ENCODE peak calls at places on chromosome 14, in six cellular contexts. W, G, U, M, C and A are unnamed samples.

GRCh38 chr14:61866932-61867920 is 105.0 kb downstream of the SNAPC1 start:
- DNase-seq in W (no peak), G (no peak), U (no peak), M (peak), C (peak), A (peak)

GRCh38 chr14:104524726-104525125 is 54.8 kb upstream of the C14orf180 start:
- DNase-seq in W (no peak), G (no peak), U (no peak), M (no peak), C (no peak), A (no peak)

GRCh38 chr14:70909788-70910614 is 2.7 kb downstream of the PCNX1 start:
- DNase-seq in W (no peak), G (no peak), U (no peak), M (peak), C (no peak), A (peak)

GRCh38 chr14:87171161-87171560 is 821.8 kb downstream of the GALC start:
- DNase-seq in W (no peak), G (no peak), U (no peak), M (no peak), C (no peak), A (no peak)

GRCh38 chr14:79661762-79662161 is 549.5 kb downstream of the DIO2 start:
- DNase-seq in W (no peak), G (no peak), U (no peak), M (no peak), C (no peak), A (no peak)

GRCh38 chr14:29144598-29144997 is 378.0 kb downstream of the FOXG1 start:
- DNase-seq in W (no peak), G (no peak), U (no peak), M (no peak), C (no peak), A (no peak)

GRCh38 chr14:75514673-75515630 is 7.3 kb upstream of the BATF start:
- DNase-seq in W (no peak), G (no peak), U (no peak), M (peak), C (peak), A (peak)

GRCh38 chr14:76106188-76106587 is 45.5 kb upstream of the GPATCH2L start:
- DNase-seq in W (no peak), G (no peak), U (no peak), M (no peak), C (no peak), A (no peak)

GRCh38 chr14:105283899-105284298 is 16.9 kb downstream of the BRF1 start:
- DNase-seq in W (no peak), G (no peak), U (no peak), M (no peak), C (no peak), A (no peak)

GRCh38 chr14:23695220-23695999 is 59.2 kb downstream of the DHRS2 start:
- DNase-seq in W (no peak), G (peak), U (peak), M (no peak), C (no peak), A (no peak)

GRCh38 chr14:33175951-33176350 is 237.3 kb downstream of the NPAS3 start:
- DNase-seq in W (no peak), G (no peak), U (no peak), M (no peak), C (no peak), A (no peak)

GRCh38 chr14:101501341-101501740 is 60.0 kb upstream of the DIO3 start:
- DNase-seq in W (no peak), G (peak), U (peak), M (no peak), C (no peak), A (no peak)

GRCh38 chr14:69002069-69002468 is 23.0 kb upstream of the ACTN1 start:
- DNase-seq in W (no peak), G (no peak), U (peak), M (no peak), C (no peak), A (peak)

GRCh38 chr14:69232388-69232787 is 27.6 kb upstream of the GALNT16 start:
- DNase-seq in W (no peak), G (no peak), U (no peak), M (no peak), C (no peak), A (no peak)

GRCh38 chr14:49461529-49462401 is 124.4 kb downstream of the RPS29 start:
- DNase-seq in W (no peak), G (peak), U (peak), M (peak), C (peak), A (peak)

GRCh38 chr14:22478670-22479069 is 110.4 kb downstream of the DAD1 start:
- DNase-seq in W (no peak), G (no peak), U (no peak), M (no peak), C (no peak), A (no peak)

GRCh38 chr14:77270361-77271112 is 469 bp downstream of the NGB start:
- DNase-seq in W (no peak), G (no peak), U (no peak), M (peak), C (no peak), A (no peak)

GRCh38 chr14:34436960-34437728 is 24.9 kb downstream of the SPTSSA start:
- DNase-seq in W (no peak), G (no peak), U (no peak), M (no peak), C (no peak), A (no peak)

GRCh38 chr14:61585598-61586538 is 109.4 kb upstream of the HIF1A start:
- DNase-seq in W (peak), G (peak), U (peak), M (no peak), C (no peak), A (no peak)

GRCh38 chr14:33754264-33754663 is 196.6 kb downstream of the EGLN3 start:
- DNase-seq in W (no peak), G (no peak), U (no peak), M (no peak), C (no peak), A (no peak)

GRCh38 chr14:99716850-99717681 is 33.0 kb downstream of the CYP46A1 start:
- DNase-seq in W (no peak), G (no peak), U (no peak), M (no peak), C (no peak), A (no peak)

GRCh38 chr14:61925043-61925442 is 162.8 kb downstream of the SNAPC1 start:
- DNase-seq in W (peak), G (no peak), U (no peak), M (peak), C (no peak), A (peak)

GRCh38 chr14:64762044-64763034 is 58.1 kb downstream of the PLEKHG3 start:
- DNase-seq in W (peak), G (peak), U (peak), M (no peak), C (no peak), A (no peak)

GRCh38 chr14:104473244-104473565 is 106.4 kb upstream of the C14orf180 start:
- DNase-seq in W (no peak), G (no peak), U (no peak), M (no peak), C (no peak), A (no peak)

GRCh38 chr14:95310635-95311380 is 8.9 kb downstream of the CLMN start:
- DNase-seq in W (no peak), G (no peak), U (no peak), M (no peak), C (no peak), A (no peak)

GRCh38 chr14:68507544-68508081 is 285.3 kb downstream of the ZFP36L1 start:
- DNase-seq in W (no peak), G (no peak), U (no peak), M (no peak), C (no peak), A (no peak)

GRCh38 chr14:61558271-61558670 is 137.0 kb upstream of the HIF1A start:
- DNase-seq in W (no peak), G (no peak), U (no peak), M (no peak), C (no peak), A (no peak)

GRCh38 chr14:58752782-58753181 is 115.0 kb downstream of the DACT1 start:
- DNase-seq in W (peak), G (peak), U (peak), M (no peak), C (peak), A (no peak)

GRCh38 chr14:87002831-87003230 is 990.2 kb downstream of the GALC start:
- DNase-seq in W (no peak), G (no peak), U (no peak), M (no peak), C (no peak), A (no peak)

GRCh38 chr14:55711171-55711811 is 131.3 kb downstream of the KTN1 start:
- DNase-seq in W (no peak), G (no peak), U (no peak), M (no peak), C (no peak), A (no peak)

GRCh38 chr14:67555518-67556090 is 22.5 kb downstream of the PLEKHH1 start:
- DNase-seq in W (no peak), G (no peak), U (no peak), M (no peak), C (no peak), A (no peak)

GRCh38 chr14:37060496-37061260 is 111.7 kb downstream of the SLC25A21 start:
- DNase-seq in W (no peak), G (no peak), U (no peak), M (no peak), C (no peak), A (no peak)

GRCh38 chr14:76186318-76187027 is 34.8 kb downstream of the GPATCH2L start:
- DNase-seq in W (no peak), G (no peak), U (no peak), M (peak), C (no peak), A (peak)

GRCh38 chr14:93033983-93034670 is 81.6 kb downstream of the ITPK1 start:
- DNase-seq in W (peak), G (no peak), U (no peak), M (peak), C (peak), A (peak)

GRCh38 chr14:104513641-104514046 is 65.9 kb upstream of the C14orf180 start:
- DNase-seq in W (no peak), G (no peak), U (peak), M (no peak), C (no peak), A (no peak)

GRCh38 chr14:95519699-95520098 is 3.2 kb upstream of the SYNE3 start:
- DNase-seq in W (no peak), G (peak), U (peak), M (no peak), C (peak), A (peak)

GRCh38 chr14:37253905-37254304 is 56.2 kb downstream of the MIPOL1 start:
- DNase-seq in W (no peak), G (no peak), U (no peak), M (no peak), C (no peak), A (no peak)

GRCh38 chr14:22271838-22272237 is 317.2 kb downstream of the DAD1 start:
- DNase-seq in W (no peak), G (no peak), U (no peak), M (no peak), C (no peak), A (no peak)

GRCh38 chr14:73467377-73467776 is 9.0 kb upstream of the NUMB start:
- DNase-seq in W (no peak), G (no peak), U (no peak), M (no peak), C (no peak), A (no peak)